ENCODE peak calls at places on chromosomes 6 and 20, in six cellular contexts. W is tibial artery, K is astrocyte, H is Peyer's patch, N is AG04449, O is HCT116. Y is an unnamed sample.

GRCh38 chr20:38201356-38201755 is 36.3 kb upstream of the TGM2 start:
- DNase-seq in W (no peak), K (peak), H (peak), N (no peak), O (no peak), Y (peak)

GRCh38 chr6:112833546-112834215 is 486.6 kb downstream of the RFPL4B start:
- DNase-seq in W (no peak), K (peak), H (no peak), N (no peak), O (no peak), Y (peak)

GRCh38 chr20:51198876-51199523 is 176.1 kb upstream of the KCNG1 start:
- DNase-seq in W (no peak), K (no peak), H (no peak), N (no peak), O (no peak), Y (no peak)

GRCh38 chr6:113668712-113669408 is 188.3 kb upstream of the MARCKS start:
- DNase-seq in W (no peak), K (no peak), H (no peak), N (no peak), O (no peak), Y (peak)

GRCh38 chr6:37038297-37039198 is 33.1 kb downstream of the FGD2 start:
- DNase-seq in W (no peak), K (peak), H (no peak), N (no peak), O (no peak), Y (no peak)

GRCh38 chr6:44096615-44097014 is 30.6 kb downstream of the MRPL14 start:
- DNase-seq in W (peak), K (peak), H (peak), N (no peak), O (peak), Y (peak)

GRCh38 chr6:152110878-152111820 is 303.7 kb downstream of the ESR1 start:
- DNase-seq in W (peak), K (peak), H (no peak), N (no peak), O (no peak), Y (peak)

GRCh38 chr6:115091461-115091860 is 748.6 kb upstream of the HS3ST5 start:
- DNase-seq in W (no peak), K (no peak), H (no peak), N (no peak), O (no peak), Y (no peak)

GRCh38 chr20:47999166-47999565 is 213.9 kb upstream of the SULF2 start:
- DNase-seq in W (no peak), K (no peak), H (no peak), N (no peak), O (no peak), Y (peak)

GRCh38 chr6:165616116-165616515 is 46.9 kb downstream of the PDE10A start:
- DNase-seq in W (no peak), K (no peak), H (no peak), N (no peak), O (no peak), Y (peak)

GRCh38 chr6:11812439-11812838 is 33.8 kb upstream of the ADTRP start:
- DNase-seq in W (no peak), K (no peak), H (no peak), N (no peak), O (no peak), Y (no peak)

GRCh38 chr6:13769655-13770053 is 44.7 kb downstream of the MCUR1 start:
- DNase-seq in W (no peak), K (no peak), H (no peak), N (no peak), O (no peak), Y (no peak)
- TF ChIP-seq CTCF in W (no peak), K (no peak), H (no peak), N (peak), O (no peak), Y (peak)

GRCh38 chr20:8571660-8572059 is 439.6 kb downstream of the PLCB1 start:
- DNase-seq in W (no peak), K (no peak), H (no peak), N (no peak), O (no peak), Y (peak)
- H3K4me3 ChIP-seq in W (no peak), K (no peak), H (no peak), N (no peak), O (no peak), Y (no peak)

GRCh38 chr6:51464956-51465355 is 622.5 kb downstream of the PKHD1 start:
- DNase-seq in W (no peak), K (no peak), H (no peak), N (no peak), O (no peak), Y (no peak)
- TF ChIP-seq CTCF in W (no peak), K (no peak), H (no peak), N (no peak), O (no peak), Y (no peak)

GRCh38 chr6:10413850-10414765 is 766 bp downstream of the TFAP2A start:
- DNase-seq in W (no peak), K (no peak), H (no peak), N (no peak), O (no peak), Y (no peak)
- H3K4me3 ChIP-seq in W (peak), K (peak), H (no peak), N (peak), O (peak), Y (peak)

GRCh38 chr6:149483302-149483701 is 1.5 kb downstream of the ZC3H12D start:
- DNase-seq in W (no peak), K (no peak), H (no peak), N (no peak), O (no peak), Y (no peak)

GRCh38 chr6:149487316-149487715 is 2.5 kb upstream of the ZC3H12D start:
- DNase-seq in W (no peak), K (no peak), H (no peak), N (no peak), O (no peak), Y (no peak)

GRCh38 chr6:149483849-149484635 is 772 bp downstream of the ZC3H12D start:
- DNase-seq in W (no peak), K (no peak), H (no peak), N (no peak), O (no peak), Y (no peak)

GRCh38 chr6:149482542-149483261 is 2.1 kb downstream of the ZC3H12D start:
- DNase-seq in W (no peak), K (no peak), H (peak), N (no peak), O (no peak), Y (no peak)

DNA sequence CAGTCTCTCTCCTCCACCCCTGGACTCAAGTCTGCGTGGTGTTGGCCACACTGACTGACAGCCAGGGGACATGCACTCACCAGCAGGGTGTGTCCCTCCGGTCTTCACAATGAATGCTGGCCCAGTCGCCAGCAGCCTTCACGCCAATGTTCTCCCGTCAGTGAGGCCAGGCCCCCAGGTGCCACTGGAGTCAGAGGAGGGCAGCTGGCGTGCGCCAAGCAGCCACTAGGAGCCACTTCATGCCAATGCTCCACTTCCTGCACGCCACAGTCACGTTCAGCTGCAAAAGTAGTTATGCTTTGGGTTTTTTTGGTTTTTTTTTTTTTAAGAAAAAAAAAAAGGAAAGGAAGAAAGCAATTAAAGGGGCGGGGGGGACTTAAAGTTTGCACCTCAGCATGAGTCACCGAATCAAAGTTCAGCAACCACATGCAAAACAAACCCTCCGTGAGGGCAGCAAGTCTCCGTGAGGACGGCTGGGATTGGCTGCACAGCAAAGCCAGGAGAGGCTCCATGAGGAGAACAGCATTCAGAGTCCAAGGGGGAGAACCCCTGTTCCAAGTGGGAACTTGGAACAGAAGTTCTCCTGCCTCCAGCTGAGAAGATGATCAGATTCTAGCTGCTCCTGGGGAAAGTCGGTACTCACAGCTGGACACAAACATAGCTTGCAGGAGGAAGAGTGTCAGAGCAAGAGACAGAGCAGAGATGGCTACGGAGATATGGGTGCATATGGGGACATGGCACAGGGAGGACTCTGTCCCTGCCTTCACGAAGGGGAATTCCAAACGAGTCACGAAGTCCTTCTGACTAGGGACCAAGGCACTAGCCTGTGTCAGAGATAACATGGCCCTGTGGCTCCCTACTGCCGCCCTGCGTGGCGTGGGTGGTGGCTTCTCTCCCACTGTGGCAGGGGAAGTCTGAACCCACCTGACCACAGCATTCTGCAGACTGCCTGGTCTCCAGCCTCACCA is at the start of gene ZC3H12D:
- DNase-seq in W (peak), K (peak), H (peak), N (no peak), O (peak), Y (peak)
- TF ChIP-seq CTCF in W (no peak), K (no peak), H (peak), N (no peak), O (no peak), Y (peak)

DNA sequence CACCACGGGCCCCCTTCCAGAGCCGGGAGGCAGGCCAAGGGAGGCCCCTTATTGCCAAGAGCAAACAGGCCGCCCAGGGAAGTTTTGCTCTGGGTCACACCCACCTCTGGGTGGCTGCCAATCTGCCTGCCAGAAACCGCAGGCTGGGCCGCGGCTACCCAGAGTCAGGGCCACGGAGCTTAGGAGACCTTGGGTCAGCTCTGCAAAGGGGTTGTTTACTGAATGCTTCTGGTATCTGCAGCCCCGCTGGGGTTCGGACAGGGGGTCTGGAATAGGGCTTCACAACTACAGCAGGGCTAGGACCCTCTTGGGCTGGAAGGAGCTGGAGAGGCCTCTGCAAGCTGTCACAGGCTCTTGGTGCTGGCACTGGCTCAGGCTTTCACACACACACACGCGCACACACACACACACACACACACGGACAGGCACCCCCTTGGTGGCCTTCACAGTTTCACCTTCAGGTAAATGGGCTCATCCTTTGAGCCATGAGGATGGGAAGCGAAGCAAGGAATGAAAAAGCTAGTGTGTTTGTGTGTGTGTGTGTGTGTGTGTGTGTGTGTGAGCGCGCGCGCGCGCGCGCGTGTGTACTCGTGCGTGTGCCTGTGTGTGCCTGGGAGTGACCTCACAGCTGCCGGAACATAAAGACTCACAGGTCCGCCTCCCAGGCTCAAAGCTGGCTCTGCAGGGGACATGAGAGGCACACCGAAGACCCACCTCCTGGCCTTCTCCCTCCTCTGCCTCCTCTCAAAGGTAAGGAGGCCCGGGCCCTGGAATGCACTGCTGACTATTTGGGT is at the start of gene CCN5:
- DNase-seq in W (peak), K (peak), H (peak), N (no peak), O (peak), Y (peak)
- H3K4me3 ChIP-seq in W (peak), K (no peak), H (no peak), N (no peak), O (no peak), Y (peak)

Y was measured in AG10803.